ENCODE peak calls at places on chromosomes 3 and 15, in seven cellular contexts. J, S, L, A, B, M and Y are unnamed samples.

GRCh38 chr3:187255314-187255713 is 36.2 kb downstream of the MASP1 start:
- DNase-seq in B (no peak), S (no peak), M (no peak), L (no peak), J (no peak), A (peak), Y (peak)

GRCh38 chr3:188197388-188197847 is 43.5 kb downstream of the LPP start:
- DNase-seq in J (no peak), S (peak), A (no peak), M (no peak), B (no peak), L (no peak), Y (no peak)

GRCh38 chr3:197595470-197596185 is 39.9 kb upstream of the BDH1 start:
- DNase-seq in J (no peak), S (no peak), M (no peak), B (no peak), A (no peak), L (no peak), Y (no peak)

GRCh38 chr3:101861212-101861977 is 12.1 kb downstream of the NFKBIZ start:
- DNase-seq in B (no peak), J (no peak), A (no peak), M (no peak), L (no peak), S (no peak), Y (no peak)

GRCh38 chr15:63481105-63481810 is 23.1 kb upstream of the USP3 start:
- DNase-seq in A (no peak), S (no peak), L (peak), J (no peak), B (no peak), M (peak), Y (no peak)

GRCh38 chr3:13455644-13456043 is 24.5 kb upstream of the HDAC11 start:
- DNase-seq in B (no peak), M (no peak), A (no peak), J (no peak), L (no peak), S (no peak), Y (no peak)

GRCh38 chr3:164737174-164737573 is 341.1 kb downstream of the SI start:
- DNase-seq in A (no peak), B (no peak), J (no peak), L (no peak), S (no peak), M (no peak), Y (no peak)

GRCh38 chr3:158140396-158140795 is 30.5 kb downstream of the RSRC1 start:
- DNase-seq in S (no peak), J (no peak), L (no peak), A (no peak), M (no peak), B (no peak), Y (no peak)

GRCh38 chr3:46928297-46928696 is 48.2 kb downstream of the CCDC12 start:
- DNase-seq in J (no peak), M (no peak), S (no peak), A (no peak), L (no peak), B (no peak), Y (no peak)

GRCh38 chr15:58987501-58988010 is at the start of gene RNF111:
- DNase-seq in J (peak), A (peak), S (peak), M (peak), B (peak), L (peak), Y (peak)

GRCh38 chr3:55891106-55891505 is 404.0 kb upstream of the WNT5A start:
- DNase-seq in L (no peak), S (no peak), M (no peak), J (no peak), B (no peak), A (no peak), Y (no peak)

GRCh38 chr3:158152186-158152585 is 42.3 kb downstream of the RSRC1 start:
- DNase-seq in S (no peak), M (no peak), J (no peak), B (peak), A (no peak), L (no peak), Y (no peak)

GRCh38 chr15:77118787-77119410 is 48.0 kb upstream of the TSPAN3 start:
- DNase-seq in S (no peak), A (peak), M (peak), L (peak), J (peak), B (peak), Y (peak)

GRCh38 chr3:31929826-31930502 is 51.1 kb downstream of the OSBPL10 start:
- DNase-seq in J (no peak), S (no peak), B (no peak), M (no peak), L (no peak), A (no peak), Y (no peak)

GRCh38 chr3:132655471-132655870 is 4.1 kb downstream of the ACAD11 start:
- DNase-seq in B (no peak), M (no peak), L (no peak), A (no peak), J (no peak), S (no peak), Y (no peak)

GRCh38 chr3:75906555-75907112 is 121.3 kb upstream of the ZNF717 start:
- DNase-seq in M (no peak), S (no peak), L (no peak), B (peak), J (no peak), A (no peak), Y (no peak)

GRCh38 chr3:127005864-127006500 is 23.1 kb downstream of the PLXNA1 start:
- DNase-seq in A (no peak), S (no peak), B (no peak), J (no peak), M (no peak), L (no peak), Y (no peak)

GRCh38 chr3:37995652-37996641 is 5.4 kb downstream of the VILL start:
- DNase-seq in J (no peak), A (no peak), S (no peak), B (no peak), L (no peak), M (no peak), Y (no peak)

GRCh38 chr15:93985173-93985572 is 246.2 kb upstream of the MCTP2 start:
- DNase-seq in A (no peak), L (no peak), M (no peak), J (no peak), S (no peak), B (no peak), Y (no peak)

GRCh38 chr3:80668600-80669281 is 900.9 kb upstream of the ROBO1 start:
- DNase-seq in J (no peak), A (no peak), M (no peak), L (no peak), S (no peak), B (no peak), Y (no peak)

GRCh38 chr15:75921732-75922703 is 18.3 kb downstream of the FBXO22 start:
- DNase-seq in A (no peak), S (no peak), M (no peak), B (no peak), L (peak), J (no peak), Y (peak)

GRCh38 chr3:122944671-122945151 is 82.9 kb downstream of the SEMA5B start:
- DNase-seq in A (no peak), L (no peak), B (peak), J (no peak), S (no peak), M (no peak), Y (no peak)

GRCh38 chr3:138950006-138950644 is 3.1 kb downstream of the FOXL2NB start:
- DNase-seq in S (no peak), B (peak), L (no peak), J (no peak), M (peak), A (peak), Y (peak)

GRCh38 chr15:70121656-70122297 is 24.1 kb upstream of the TLE3 start:
- DNase-seq in A (no peak), B (peak), J (no peak), L (peak), M (no peak), S (peak), Y (no peak)

GRCh38 chr15:33104276-33104675 is 90.2 kb downstream of the FMN1 start:
- DNase-seq in B (no peak), S (no peak), J (no peak), A (no peak), L (no peak), M (no peak), Y (no peak)

GRCh38 chr3:157418104-157418503 is 18.5 kb upstream of the PTX3 start:
- DNase-seq in L (no peak), A (no peak), M (no peak), B (no peak), S (no peak), J (no peak), Y (no peak)

GRCh38 chr3:195441476-195441970 is 1.3 kb downstream of the ACAP2 start:
- DNase-seq in J (no peak), S (no peak), M (no peak), A (no peak), L (no peak), B (no peak), Y (no peak)

GRCh38 chr3:196207159-196207832 is 3.9 kb downstream of the ZDHHC19 start:
- DNase-seq in M (no peak), S (no peak), A (no peak), B (no peak), L (no peak), J (no peak), Y (peak)

GRCh38 chr3:14480207-14481017 is 59.7 kb downstream of the GRIP2 start:
- DNase-seq in M (no peak), L (no peak), J (no peak), B (peak), S (no peak), A (no peak), Y (no peak)

GRCh38 chr3:98733778-98734281 is 29.3 kb upstream of the ST3GAL6 start:
- DNase-seq in L (no peak), B (peak), S (no peak), A (no peak), M (peak), J (no peak), Y (no peak)

GRCh38 chr15:26048669-26049068 is 185.5 kb upstream of the ATP10A start:
- DNase-seq in S (no peak), J (no peak), B (no peak), L (no peak), M (no peak), A (no peak), Y (no peak)

GRCh38 chr3:137946341-137946973 is 63.5 kb upstream of the CLDN18 start:
- DNase-seq in M (peak), L (peak), S (peak), B (peak), J (peak), A (peak), Y (peak)

GRCh38 chr15:31442203-31443090 is 115.8 kb downstream of the KLF13 start:
- DNase-seq in M (no peak), S (no peak), J (no peak), B (peak), A (no peak), L (peak), Y (no peak)

GRCh38 chr3:124701687-124702086 is 28.6 kb upstream of the UMPS start:
- DNase-seq in M (no peak), L (no peak), A (no peak), J (no peak), S (no peak), B (peak), Y (no peak)

GRCh38 chr3:177490626-177491025 is 293.3 kb upstream of the TBL1XR1 start:
- DNase-seq in J (no peak), A (peak), M (no peak), L (no peak), B (no peak), S (no peak), Y (no peak)

GRCh38 chr3:171058873-171059603 is 32.5 kb upstream of the SLC2A2 start:
- DNase-seq in S (no peak), J (no peak), M (no peak), A (no peak), L (no peak), B (no peak), Y (no peak)

GRCh38 chr3:170864525-170865208 is 5.3 kb downstream of the RPL22L1 start:
- DNase-seq in A (no peak), B (no peak), S (no peak), M (no peak), J (no peak), L (peak), Y (no peak)

GRCh38 chr15:44157679-44158078 is 37.4 kb downstream of the FRMD5 start:
- DNase-seq in M (no peak), S (no peak), B (peak), L (peak), A (no peak), J (no peak), Y (peak)